ENCODE peak calls at places on chromosomes 12 and 14, in six cellular contexts. One of them, this sample, is unnamed. For H3K4me1, the result is how much of the 10 kb centered on the place peaks cover.

GRCh38 chr14:100988011-100988410 is 84.5 kb upstream of the RTL1 start:
- DNase-seq in H1: no peak
- DNase-seq in ovary: no peak
- DNase-seq in astrocyte: no peak
- DNase-seq in body of pancreas: no peak
- DNase-seq in right lobe of liver: no peak
- DNase-seq in this sample: no peak

GRCh38 chr12:24025153-24025798 is 75.8 kb upstream of the SOX5 start:
- DNase-seq in astrocyte: no peak
- DNase-seq in body of pancreas: no peak
- DNase-seq in H1: no peak
- DNase-seq in ovary: no peak
- DNase-seq in right lobe of liver: no peak
- DNase-seq in this sample: no peak

GRCh38 chr12:12467222-12467621 is 95.4 kb downstream of the DUSP16 start:
- DNase-seq in astrocyte: no peak
- DNase-seq in body of pancreas: no peak
- DNase-seq in right lobe of liver: no peak
- DNase-seq in H1: no peak
- DNase-seq in ovary: no peak
- DNase-seq in this sample: peak

GRCh38 chr14:69657961-69658360 is 46.6 kb downstream of the SUSD6 start:
- DNase-seq in H1: no peak
- DNase-seq in ovary: no peak
- DNase-seq in astrocyte: peak
- DNase-seq in body of pancreas: peak
- DNase-seq in right lobe of liver: peak
- DNase-seq in this sample: peak

GRCh38 chr12:50764861-50765324 is 992 bp downstream of the ATF1 start:
- DNase-seq in astrocyte: peak
- DNase-seq in right lobe of liver: no peak
- DNase-seq in H1: no peak
- DNase-seq in ovary: no peak
- DNase-seq in body of pancreas: peak
- DNase-seq in this sample: no peak

GRCh38 chr14:21097616-21098133 is 780 bp downstream of the ZNF219 start:
- DNase-seq in H1: no peak
- DNase-seq in astrocyte: no peak
- DNase-seq in ovary: peak
- DNase-seq in body of pancreas: no peak
- DNase-seq in right lobe of liver: no peak
- DNase-seq in this sample: peak

GRCh38 chr12:57240069-57240921 is 10.7 kb downstream of the STAC3 start:
- DNase-seq in ovary: no peak
- DNase-seq in astrocyte: no peak
- DNase-seq in right lobe of liver: peak
- DNase-seq in body of pancreas: peak
- DNase-seq in H1: peak
- DNase-seq in this sample: peak

GRCh38 chr14:99475179-99475578 is 5.5 kb downstream of the SETD3 start:
- DNase-seq in H1: no peak
- DNase-seq in astrocyte: no peak
- DNase-seq in ovary: no peak
- DNase-seq in body of pancreas: no peak
- DNase-seq in right lobe of liver: no peak
- DNase-seq in this sample: no peak

GRCh38 chr14:51595831-51596472 is 55.8 kb upstream of the FRMD6 start:
- DNase-seq in body of pancreas: no peak
- DNase-seq in ovary: no peak
- DNase-seq in right lobe of liver: no peak
- DNase-seq in H1: no peak
- DNase-seq in astrocyte: peak
- DNase-seq in this sample: no peak

GRCh38 chr14:21025374-21026151 is 702 bp upstream of the NDRG2 start:
- DNase-seq in ovary: peak
- DNase-seq in body of pancreas: peak
- DNase-seq in right lobe of liver: peak
- DNase-seq in astrocyte: no peak
- DNase-seq in H1: peak
- DNase-seq in this sample: peak

GRCh38 chr12:109824731-109825130 is 8.5 kb downstream of the TRPV4 start:
- DNase-seq in ovary: no peak
- DNase-seq in right lobe of liver: no peak
- DNase-seq in H1: no peak
- DNase-seq in body of pancreas: no peak
- DNase-seq in astrocyte: no peak
- DNase-seq in this sample: no peak

GRCh38 chr12:54723653-54724256 is 75.6 kb upstream of the DCD start:
- DNase-seq in body of pancreas: no peak
- DNase-seq in ovary: no peak
- DNase-seq in H1: no peak
- DNase-seq in right lobe of liver: no peak
- DNase-seq in astrocyte: no peak
- DNase-seq in this sample: no peak

GRCh38 chr12:55927588-55928502 is at the start of gene PYM1:
- DNase-seq in body of pancreas: peak
- DNase-seq in ovary: peak
- DNase-seq in H1: peak
- DNase-seq in astrocyte: peak
- DNase-seq in right lobe of liver: peak
- DNase-seq in this sample: peak

GRCh38 chr12:20400003-20400402 is 31.7 kb downstream of the PDE3A start:
- DNase-seq in H1: no peak
- DNase-seq in ovary: no peak
- DNase-seq in astrocyte: no peak
- DNase-seq in right lobe of liver: no peak
- DNase-seq in body of pancreas: no peak
- DNase-seq in this sample: no peak

GRCh38 chr14:73008501-73008900 is 18.4 kb downstream of the ZFYVE1 start:
- DNase-seq in right lobe of liver: no peak
- DNase-seq in astrocyte: peak
- DNase-seq in ovary: no peak
- DNase-seq in H1: no peak
- DNase-seq in body of pancreas: no peak
- DNase-seq in this sample: no peak

GRCh38 chr12:62604373-62604772 is 137.7 kb downstream of the MON2 start:
- DNase-seq in H1: no peak
- DNase-seq in astrocyte: no peak
- DNase-seq in right lobe of liver: no peak
- DNase-seq in ovary: no peak
- DNase-seq in body of pancreas: no peak
- DNase-seq in this sample: no peak

GRCh38 chr12:806116-806805 is 53.9 kb downstream of the WNK1 start:
- DNase-seq in right lobe of liver: no peak
- DNase-seq in H1: no peak
- DNase-seq in astrocyte: peak
- DNase-seq in ovary: no peak
- DNase-seq in body of pancreas: no peak
- DNase-seq in this sample: no peak

GRCh38 chr14:85471744-85472143 is 58.2 kb upstream of the FLRT2 start:
- DNase-seq in right lobe of liver: no peak
- DNase-seq in astrocyte: peak
- DNase-seq in H1: no peak
- DNase-seq in ovary: no peak
- DNase-seq in body of pancreas: peak
- DNase-seq in this sample: no peak

GRCh38 chr14:61894452-61895077 is 132.3 kb downstream of the SNAPC1 start:
- DNase-seq in astrocyte: peak
- DNase-seq in body of pancreas: peak
- DNase-seq in right lobe of liver: peak
- DNase-seq in ovary: peak
- DNase-seq in H1: peak
- DNase-seq in this sample: peak

GRCh38 chr12:32115404-32116104 is 8.9 kb downstream of the BICD1 start:
- DNase-seq in right lobe of liver: peak
- DNase-seq in body of pancreas: peak
- DNase-seq in ovary: peak
- DNase-seq in H1: no peak
- DNase-seq in astrocyte: peak
- DNase-seq in this sample: peak

GRCh38 chr12:74780458-74781241 is 243.0 kb downstream of the ATXN7L3B start:
- DNase-seq in ovary: no peak
- DNase-seq in right lobe of liver: no peak
- DNase-seq in H1: no peak
- DNase-seq in astrocyte: peak
- DNase-seq in body of pancreas: no peak
- DNase-seq in this sample: no peak

GRCh38 chr12:18895946-18896345 is 158.0 kb downstream of the CAPZA3 start:
- DNase-seq in astrocyte: no peak
- DNase-seq in right lobe of liver: no peak
- DNase-seq in H1: peak
- DNase-seq in ovary: no peak
- DNase-seq in body of pancreas: peak
- DNase-seq in this sample: no peak

GRCh38 chr14:23694085-23694975 is 58.2 kb downstream of the DHRS2 start:
- DNase-seq in ovary: peak
- DNase-seq in right lobe of liver: no peak
- DNase-seq in body of pancreas: no peak
- DNase-seq in H1: peak
- DNase-seq in astrocyte: no peak
- DNase-seq in this sample: peak

GRCh38 chr14:20687362-20688166 is 1.0 kb upstream of the ANG start:
- DNase-seq in ovary: no peak
- DNase-seq in H1: no peak
- DNase-seq in body of pancreas: peak
- DNase-seq in astrocyte: no peak
- DNase-seq in right lobe of liver: no peak
- DNase-seq in this sample: no peak

GRCh38 chr14:73789996-73790581 is 61.5 kb upstream of the PTGR2 start:
- DNase-seq in ovary: peak
- DNase-seq in right lobe of liver: no peak
- DNase-seq in H1: no peak
- DNase-seq in body of pancreas: no peak
- DNase-seq in astrocyte: peak
- DNase-seq in this sample: peak

GRCh38 chr14:103539056-103539825 is 10.2 kb downstream of the TRMT61A start:
- DNase-seq in astrocyte: no peak
- DNase-seq in body of pancreas: no peak
- DNase-seq in ovary: no peak
- DNase-seq in H1: no peak
- DNase-seq in right lobe of liver: no peak
- DNase-seq in this sample: no peak

GRCh38 chr12:124646385-124647230 is 79.2 kb upstream of the NCOR2 start:
- DNase-seq in H1: peak
- DNase-seq in ovary: peak
- DNase-seq in right lobe of liver: no peak
- DNase-seq in body of pancreas: no peak
- DNase-seq in astrocyte: no peak
- DNase-seq in this sample: no peak
- H3K4me3 ChIP-seq in H1: no peak
- H3K4me3 ChIP-seq in ovary: no peak
- H3K4me3 ChIP-seq in right lobe of liver: no peak
- H3K4me3 ChIP-seq in body of pancreas: no peak
- H3K4me3 ChIP-seq in astrocyte: no peak
- H3K4me3 ChIP-seq in this sample: no peak

GRCh38 chr12:65712264-65713004 is 111.8 kb upstream of the HMGA2 start:
- DNase-seq in astrocyte: no peak
- DNase-seq in H1: no peak
- DNase-seq in body of pancreas: no peak
- DNase-seq in ovary: no peak
- DNase-seq in right lobe of liver: no peak
- DNase-seq in this sample: no peak
- H3K4me1 ChIP-seq in astrocyte: under half
- H3K4me1 ChIP-seq in H1: under half
- H3K4me1 ChIP-seq in body of pancreas: under half
- H3K4me1 ChIP-seq in ovary: under half
- H3K4me1 ChIP-seq in right lobe of liver: under half
- H3K4me1 ChIP-seq in this sample: under half

DNA sequence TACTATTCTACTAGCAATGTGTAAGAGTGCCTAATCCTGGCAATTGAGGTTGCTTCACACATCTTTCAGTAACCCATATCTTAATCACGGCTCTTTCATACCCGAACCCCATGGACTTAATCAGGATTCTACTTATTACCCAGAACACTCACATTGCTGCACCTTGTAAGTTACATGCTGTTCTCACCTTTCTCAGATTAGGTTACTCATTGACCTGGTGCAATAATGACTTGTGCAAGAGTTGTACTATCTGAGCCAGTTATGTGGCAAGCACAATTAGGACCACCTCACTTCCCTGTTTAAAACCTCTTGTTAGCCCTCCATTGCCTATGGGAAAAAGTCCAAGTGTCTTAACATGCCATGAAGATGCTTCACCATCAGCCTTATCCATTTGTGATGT is 306.7 kb upstream of the E2F7 start:
- DNase-seq in H1: no peak
- DNase-seq in astrocyte: no peak
- DNase-seq in right lobe of liver: no peak
- DNase-seq in ovary: no peak
- DNase-seq in body of pancreas: no peak
- DNase-seq in this sample: no peak
- H3K27ac ChIP-seq in H1: no peak
- H3K27ac ChIP-seq in astrocyte: no peak
- H3K27ac ChIP-seq in right lobe of liver: no peak
- H3K27ac ChIP-seq in ovary: no peak
- H3K27ac ChIP-seq in body of pancreas: no peak
- H3K27ac ChIP-seq in this sample: no peak

GRCh38 chr14:60658116-60658515 is 8.8 kb upstream of the SIX1 start:
- DNase-seq in body of pancreas: no peak
- DNase-seq in ovary: no peak
- DNase-seq in astrocyte: no peak
- DNase-seq in H1: no peak
- DNase-seq in right lobe of liver: no peak
- DNase-seq in this sample: no peak
- H3K4me3 ChIP-seq in body of pancreas: no peak
- H3K4me3 ChIP-seq in ovary: no peak
- H3K4me3 ChIP-seq in astrocyte: peak
- H3K4me3 ChIP-seq in H1: peak
- H3K4me3 ChIP-seq in right lobe of liver: no peak
- H3K4me3 ChIP-seq in this sample: no peak

DNA sequence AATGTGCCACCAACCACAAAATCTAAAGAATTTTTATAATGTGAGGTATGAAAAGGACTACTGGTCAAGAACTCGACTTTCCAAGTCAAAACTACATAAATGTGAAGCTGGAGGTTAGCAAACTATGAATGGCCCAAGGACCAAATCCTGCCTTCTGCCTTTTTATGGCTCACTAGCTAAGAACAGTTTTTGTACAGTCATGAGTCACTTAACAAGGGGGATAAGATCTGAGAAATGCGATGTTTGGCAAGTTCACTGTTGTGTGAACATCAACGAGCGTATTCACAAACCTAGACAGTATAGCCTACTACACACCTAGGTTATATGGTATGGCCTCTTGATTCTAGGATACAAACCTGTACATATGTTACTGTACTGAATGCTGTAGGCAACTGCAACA is 28.2 kb downstream of the FERMT2 start:
- DNase-seq in H1: no peak
- DNase-seq in body of pancreas: no peak
- DNase-seq in astrocyte: peak
- DNase-seq in right lobe of liver: no peak
- DNase-seq in ovary: no peak
- DNase-seq in this sample: no peak
- H3K4me1 ChIP-seq in H1: under half
- H3K4me1 ChIP-seq in body of pancreas: under half
- H3K4me1 ChIP-seq in astrocyte: half or more
- H3K4me1 ChIP-seq in right lobe of liver: under half
- H3K4me1 ChIP-seq in ovary: under half
- H3K4me1 ChIP-seq in this sample: half or more

This sample was measured in thyroid gland.